ENCODE peak calls at places on chromosomes 12 and 14, in four cellular contexts. K, C, H and X are unnamed samples.

GRCh38 chr12:53219116-53219955 is 12.3 kb upstream of the ITGB7 start:
- DNase-seq in H (no peak), K (no peak), C (no peak), X (no peak)

GRCh38 chr12:104605685-104606084 is 148.9 kb downstream of the CHST11 start:
- DNase-seq in C (no peak), H (no peak), K (peak; percentile 34), X (no peak)

GRCh38 chr14:48943913-48944312 is 642.3 kb downstream of the RPS29 start:
- DNase-seq in K (no peak), H (no peak), C (no peak), X (no peak)

GRCh38 chr12:47894068-47894467 is 10.7 kb downstream of the VDR start:
- DNase-seq in C (no peak), H (no peak), K (no peak), X (no peak)

GRCh38 chr14:100907240-100907639 is 3.7 kb upstream of the RTL1 start:
- DNase-seq in C (no peak), H (no peak), K (no peak), X (no peak)

GRCh38 chr12:92030618-92031017 is 115.0 kb downstream of the BTG1 start:
- DNase-seq in H (no peak), C (no peak), K (peak; percentile 51), X (no peak)

GRCh38 chr12:47736877-47737676 is 11.8 kb upstream of the ENDOU start:
- DNase-seq in H (peak; percentile 93), C (peak; percentile 51), K (peak; percentile 56), X (peak; percentile 56)

GRCh38 chr14:42869681-42870080 is 1263.0 kb downstream of the LRFN5 start:
- DNase-seq in C (no peak), K (no peak), H (no peak), X (no peak)

GRCh38 chr14:36099619-36100018 is 76.9 kb downstream of the PTCSC3 start:
- DNase-seq in K (no peak), H (no peak), C (no peak), X (no peak)

GRCh38 chr12:6638305-6638704 is 2.5 kb upstream of the LPAR5 start:
- DNase-seq in H (no peak), C (no peak), K (no peak), X (no peak)

GRCh38 chr14:54348923-54349615 is 47.7 kb upstream of the CDKN3 start:
- DNase-seq in C (no peak), K (no peak), H (no peak), X (no peak)

GRCh38 chr14:101791919-101792572 is 30.5 kb downstream of the PPP2R5C start:
- DNase-seq in H (no peak), C (no peak), K (no peak), X (no peak)

GRCh38 chr14:91310620-91311283 is 66.2 kb upstream of the GPR68 start:
- DNase-seq in C (no peak), K (no peak), H (no peak), X (no peak)

GRCh38 chr12:79827484-79827883 is 107.4 kb downstream of the PPP1R12A start:
- DNase-seq in C (no peak), H (no peak), K (no peak), X (no peak)

GRCh38 chr12:39867631-39868030 is 238.2 kb downstream of the SLC2A13 start:
- DNase-seq in H (no peak), C (no peak), K (no peak), X (no peak)

GRCh38 chr12:23827353-23827752 is 122.1 kb downstream of the SOX5 start:
- DNase-seq in H (no peak), C (no peak), K (no peak), X (no peak)

GRCh38 chr12:124709722-124710656 is 142.6 kb upstream of the NCOR2 start:
- DNase-seq in H (no peak), K (no peak), C (no peak), X (no peak)

GRCh38 chr12:100706029-100706428 is 88.5 kb upstream of the ANO4 start:
- DNase-seq in C (no peak), K (no peak), H (no peak), X (peak; percentile 44)

DNA sequence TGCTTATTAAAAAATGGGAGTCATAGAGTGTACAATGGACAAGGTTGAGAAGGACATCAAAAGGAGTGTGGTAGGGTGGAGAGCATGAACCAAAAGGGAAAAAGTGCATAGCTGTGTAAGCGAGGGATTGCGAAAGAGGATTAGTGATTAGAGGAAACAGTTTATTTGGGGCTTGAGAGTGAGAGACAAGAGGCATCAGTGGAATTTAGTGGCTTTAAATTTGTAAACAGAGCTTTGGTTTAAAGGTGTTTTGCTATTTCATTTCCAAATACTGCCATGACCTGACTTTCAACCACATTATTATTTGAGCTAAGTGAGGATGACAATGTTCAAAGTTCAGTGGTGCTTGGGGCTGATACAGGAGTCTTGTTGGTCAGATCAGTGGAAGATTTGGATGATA is 53.4 kb downstream of the SLC16A7 start:
- DNase-seq in C (no peak), K (no peak), H (no peak), X (no peak)
- H3K9me3 ChIP-seq in C (no peaks in the 10 kb centered on the region), K (no peaks in the 10 kb centered on the region), H (no peaks in the 10 kb centered on the region), X (no peaks in the 10 kb centered on the region)

DNA sequence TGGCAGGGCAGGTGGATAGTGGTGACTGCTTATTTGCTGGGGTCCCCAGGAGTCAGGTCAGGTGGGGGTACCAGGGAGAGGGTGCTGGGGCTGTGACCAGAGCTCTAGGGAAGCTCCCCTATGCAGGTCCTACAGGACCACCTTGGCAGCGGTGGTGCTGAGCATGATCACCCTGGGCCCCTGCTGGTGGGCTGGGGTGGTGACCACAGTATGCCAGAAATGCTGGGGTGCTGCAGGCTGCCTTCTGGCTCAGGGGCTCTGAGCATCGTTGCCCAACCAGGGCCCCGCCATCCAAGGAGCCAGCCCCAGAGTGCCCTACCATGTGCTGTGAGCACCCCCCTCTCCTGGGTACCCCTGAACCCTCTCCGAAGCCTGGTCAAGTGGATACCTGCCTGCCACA is 17.5 kb upstream of the NUDT14 start:
- DNase-seq in K (no peak), C (no peak), H (no peak), X (no peak)
- TF ChIP-seq CTCF in K (no peak), C (no peak), H (no peak), X (no peak)

DNA sequence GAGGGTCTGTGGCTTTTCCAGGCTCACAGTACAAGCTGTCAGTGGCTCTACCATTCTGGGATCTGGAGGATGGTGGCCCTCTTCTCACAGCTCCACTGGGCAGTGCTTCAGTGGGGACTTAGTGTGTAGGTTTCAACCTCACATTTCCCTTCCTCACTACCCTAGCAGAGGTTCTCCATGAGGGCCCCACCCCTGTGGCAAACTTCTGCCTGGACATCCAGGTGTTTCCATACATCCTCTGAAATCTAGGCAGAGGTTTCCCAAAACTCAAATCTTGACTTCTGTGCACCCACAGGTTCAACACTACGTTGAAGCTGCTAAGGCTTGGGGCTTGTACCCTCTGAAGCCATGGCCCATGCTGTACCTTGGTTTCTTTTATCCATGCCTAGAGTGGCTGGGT is 40.3 kb downstream of the KTN1 start:
- DNase-seq in K (no peak), H (no peak), C (no peak), X (no peak)
- H3K4me3 ChIP-seq in K (no peak overlapping the region), H (no peak overlapping the region), C (no peak overlapping the region), X (no peak overlapping the region)

GRCh38 chr14:106493962-106494823 is 967.8 kb downstream of the TMEM121 start:
- DNase-seq in H (no peak), K (no peak), C (no peak), X (no peak)
- H3K9me3 ChIP-seq in H (no peaks in the 10 kb centered on the region), K (no peaks in the 10 kb centered on the region), C (no peaks in the 10 kb centered on the region), X (no peaks in the 10 kb centered on the region)

GRCh38 chr14:76518366-76518765 is 142.4 kb downstream of the ESRRB start:
- DNase-seq in K (no peak), H (no peak), C (no peak), X (no peak)
- TF ChIP-seq CTCF in K (no peak), H (no peak), C (no peak), X (no peak)

DNA sequence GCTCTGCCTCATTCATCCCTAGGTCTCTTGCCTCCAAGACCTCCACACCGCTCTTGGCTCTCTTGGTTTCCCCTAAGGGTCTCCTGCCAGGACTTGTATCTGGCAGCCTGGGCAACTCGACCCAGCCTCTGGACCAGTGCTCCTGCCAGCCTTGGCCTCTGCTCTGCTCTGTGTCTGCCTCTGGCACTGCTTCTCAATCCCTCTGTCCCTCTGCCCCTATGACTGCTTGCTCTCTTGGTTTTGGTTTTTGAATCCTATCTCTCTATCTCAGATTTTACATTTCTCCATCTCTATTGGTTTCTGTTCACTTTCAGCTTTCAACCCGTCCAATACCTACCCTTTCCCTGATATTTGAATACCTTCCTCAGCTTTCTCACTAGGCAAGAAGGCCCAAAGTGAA is 6.3 kb downstream of the ITGA5 start:
- DNase-seq in K (no peak), H (no peak), C (no peak), X (no peak)
- H3K4me3 ChIP-seq in K (no peak overlapping the region), H (no peak overlapping the region), C (no peak overlapping the region), X (no peak overlapping the region)

DNA sequence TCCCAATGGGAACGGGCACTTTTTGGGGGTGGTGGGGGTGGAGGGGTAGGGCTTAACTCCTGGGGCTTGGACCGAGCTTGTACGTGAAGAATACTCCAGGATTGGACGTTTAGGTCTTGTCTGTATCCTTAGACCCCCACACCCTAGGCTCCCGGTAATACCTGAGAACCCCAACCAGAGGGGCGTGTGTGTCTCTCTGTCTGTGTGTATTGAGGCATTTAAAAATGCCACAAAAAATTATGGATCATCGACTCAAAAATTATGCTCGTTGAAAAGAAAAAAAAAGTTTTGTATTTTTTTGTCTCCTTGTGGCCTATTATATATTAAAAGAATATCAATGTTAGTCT is 456 bp downstream of the PPFIBP1 start:
- DNase-seq in K (no peak), C (no peak), H (no peak), X (no peak)
- H3K9me3 ChIP-seq in K (no peaks in the 10 kb centered on the region), C (no peaks in the 10 kb centered on the region), H (no peaks in the 10 kb centered on the region), X (no peaks in the 10 kb centered on the region)

GRCh38 chr12:57276935-57277563 is 26.1 kb upstream of the STAC3 start:
- DNase-seq in K (no peak), C (peak; percentile 25), H (no peak), X (no peak)
- TF ChIP-seq CTCF in K (peak; percentile 12), C (peak; percentile 49), H (no peak), X (peak; percentile 48)